ENCODE peak calls at places on chromosomes 3 and 15, in nine cellular contexts. S is HepG2, D is neural progenitor cell, E is hepatocyte, F is K562, B is DND-41, Y is HCT116, K is PC-3, W is MM.1S. X is an unnamed sample.

GRCh38 chr3:36689560-36689959 is 74.8 kb downstream of the DCLK3 start:
- DNase-seq in S (no peak), D (no peak), E (no peak), F (no peak), B (no peak), Y (no peak), K (no peak), W (no peak), X (no peak)

GRCh38 chr3:15903164-15903563 is 105.4 kb upstream of the ANKRD28 start:
- DNase-seq in S (no peak), D (no peak), E (no peak), F (no peak), B (no peak), Y (no peak), K (no peak), W (no peak), X (no peak)

GRCh38 chr3:78992400-78992799 is 775.4 kb downstream of the ROBO1 start:
- DNase-seq in S (peak), D (no peak), E (no peak), F (no peak), B (no peak), Y (no peak), K (peak), W (no peak), X (no peak)

GRCh38 chr3:153026026-153026425 is 136.0 kb upstream of the RAP2B start:
- DNase-seq in S (peak), D (peak), E (peak), F (peak), B (no peak), Y (peak), K (peak), W (peak), X (peak)

GRCh38 chr15:27017168-27017809 is 46.3 kb downstream of the GABRG3 start:
- DNase-seq in S (peak), D (peak), E (peak), F (peak), B (peak), Y (no peak), K (peak), W (peak), X (peak)

GRCh38 chr3:126158016-126158911 is 22.1 kb downstream of the ALDH1L1 start:
- DNase-seq in S (no peak), D (no peak), E (no peak), F (no peak), B (no peak), Y (no peak), K (no peak), W (no peak), X (no peak)

GRCh38 chr3:56787784-56788256 is 13.9 kb downstream of the ARHGEF3 start:
- DNase-seq in S (no peak), D (no peak), E (no peak), F (no peak), B (no peak), Y (no peak), K (no peak), W (no peak), X (no peak)

GRCh38 chr3:126998728-126999127 is 15.8 kb downstream of the PLXNA1 start:
- DNase-seq in S (no peak), D (no peak), E (no peak), F (no peak), B (no peak), Y (no peak), K (no peak), W (no peak), X (no peak)

GRCh38 chr3:187795207-187795960 is 50.1 kb upstream of the BCL6 start:
- DNase-seq in S (no peak), D (no peak), E (no peak), F (no peak), B (no peak), Y (no peak), K (no peak), W (no peak), X (no peak)

GRCh38 chr3:10437272-10437994 is 68.0 kb downstream of the ATP2B2 start:
- DNase-seq in S (no peak), D (no peak), E (no peak), F (no peak), B (peak), Y (no peak), K (peak), W (no peak), X (peak)

GRCh38 chr3:77081240-77081661 is 41.4 kb downstream of the ROBO2 start:
- DNase-seq in S (no peak), D (no peak), E (peak), F (no peak), B (no peak), Y (no peak), K (peak), W (no peak), X (peak)

DNA sequence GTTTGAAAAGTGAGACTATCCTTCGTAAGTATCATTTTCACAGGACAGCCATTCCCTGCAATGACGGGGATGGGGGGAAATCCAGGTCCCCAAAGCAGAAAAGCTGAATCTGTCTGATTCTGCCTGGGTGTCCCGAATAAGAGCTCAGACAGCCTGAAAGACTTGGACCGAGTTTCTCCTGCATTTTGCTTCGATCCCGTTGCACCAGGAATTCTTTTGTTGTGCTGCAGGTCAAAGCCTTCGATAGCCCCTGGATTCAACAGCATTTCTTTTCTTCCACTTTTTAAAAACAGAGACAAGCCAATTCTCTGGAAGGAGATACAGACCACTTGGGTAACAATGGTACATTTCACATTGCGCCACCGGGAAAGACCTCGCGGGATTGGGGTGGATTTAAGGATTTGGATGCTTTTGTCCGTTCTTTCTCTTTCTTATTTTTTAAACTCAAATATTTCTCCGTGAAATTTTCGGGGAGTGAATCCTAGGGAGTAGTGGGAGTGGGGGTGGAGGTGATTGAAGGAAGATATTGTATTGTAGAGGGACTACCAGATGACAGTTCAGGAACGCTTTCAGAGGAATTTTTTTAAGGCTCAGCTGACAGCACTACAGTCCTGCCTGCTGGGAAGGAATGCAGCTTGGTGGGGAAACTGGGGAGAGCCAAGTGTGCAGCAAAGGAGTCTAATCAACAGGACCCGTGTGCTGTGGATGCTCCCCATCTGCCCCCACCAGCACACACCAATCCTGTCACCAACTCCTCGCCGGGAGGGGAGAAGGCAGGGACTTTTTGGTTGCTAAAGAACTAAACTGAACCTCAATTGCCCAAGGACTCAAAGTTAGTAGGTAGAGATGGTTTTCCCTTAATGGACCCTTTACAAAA is 2.6 kb downstream of the SLITRK3 start:
- DNase-seq in S (no peak), D (peak), E (no peak), F (no peak), B (no peak), Y (no peak), K (no peak), W (no peak), X (peak)
- TF ChIP-seq EZH2 in S (no peak), D (peak), E (peak), F (no peak), B (no peak), Y (no peak), K (no peak), W (no peak), X (no peak)

GRCh38 chr15:28099555-28100140 is 533 bp upstream of the OCA2 start:
- DNase-seq in S (no peak), D (no peak), E (no peak), F (no peak), B (no peak), Y (no peak), K (no peak), W (no peak), X (no peak)
- TF ChIP-seq EZH2 in S (no peak), D (no peak), E (no peak), F (no peak), B (no peak), Y (no peak), K (no peak), W (no peak), X (no peak)

GRCh38 chr3:149381173-149382090 is 4.0 kb upstream of the TM4SF1 start:
- DNase-seq in S (no peak), D (no peak), E (no peak), F (no peak), B (no peak), Y (no peak), K (no peak), W (no peak), X (no peak)

GRCh38 chr3:149384167-149384566 is 6.7 kb upstream of the TM4SF1 start:
- DNase-seq in S (no peak), D (no peak), E (no peak), F (no peak), B (no peak), Y (no peak), K (no peak), W (no peak), X (no peak)

GRCh38 chr3:149382518-149382917 is 5.1 kb upstream of the TM4SF1 start:
- DNase-seq in S (no peak), D (no peak), E (no peak), F (no peak), B (no peak), Y (no peak), K (no peak), W (no peak), X (no peak)

GRCh38 chr3:149383703-149384102 is 6.3 kb upstream of the TM4SF1 start:
- DNase-seq in S (no peak), D (no peak), E (no peak), F (no peak), B (no peak), Y (no peak), K (no peak), W (no peak), X (no peak)

DNA sequence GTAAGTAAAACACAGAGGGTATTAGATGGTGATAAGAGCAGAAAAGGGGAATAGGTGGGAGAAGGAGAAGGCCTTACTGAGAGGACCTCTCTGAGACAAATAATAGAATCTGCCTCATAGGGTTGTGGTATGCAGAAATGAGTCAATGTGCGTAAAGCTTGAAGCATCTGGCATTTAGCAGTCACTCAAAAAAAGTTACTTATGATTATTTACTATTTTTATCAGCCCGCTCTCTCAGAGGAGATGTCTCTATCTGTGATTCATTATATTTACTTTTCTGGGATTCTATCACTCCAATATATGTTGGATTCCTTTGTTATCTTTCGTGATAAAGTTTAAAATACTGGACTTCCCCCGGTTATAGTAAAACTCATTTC is 4.6 kb upstream of the TM4SF1 start:
- DNase-seq in S (no peak), D (no peak), E (no peak), F (no peak), B (no peak), Y (no peak), K (peak), W (no peak), X (no peak)
- TF ChIP-seq EZH2 in S (no peak), D (no peak), E (no peak), F (no peak), B (no peak), Y (no peak), K (no peak), W (no peak), X (no peak)

GRCh38 chr3:138938877-138939562 is 7.9 kb downstream of the FOXL2 start:
- DNase-seq in S (no peak), D (peak), E (no peak), F (no peak), B (no peak), Y (no peak), K (no peak), W (no peak), X (no peak)

GRCh38 chr3:138940446-138940845 is 6.5 kb downstream of the FOXL2 start:
- DNase-seq in S (no peak), D (no peak), E (no peak), F (no peak), B (no peak), Y (no peak), K (no peak), W (no peak), X (no peak)

GRCh38 chr3:138938056-138938876 is 8.7 kb downstream of the FOXL2 start:
- DNase-seq in S (no peak), D (peak), E (no peak), F (peak), B (no peak), Y (no peak), K (no peak), W (no peak), X (no peak)

GRCh38 chr3:138941259-138941885 is 5.6 kb downstream of the FOXL2 start:
- DNase-seq in S (peak), D (peak), E (peak), F (peak), B (peak), Y (peak), K (peak), W (peak), X (peak)

GRCh38 chr3:138939563-138940241 is 7.2 kb downstream of the FOXL2 start:
- DNase-seq in S (no peak), D (peak), E (no peak), F (no peak), B (no peak), Y (no peak), K (no peak), W (no peak), X (no peak)
- TF ChIP-seq EZH2 in S (no peak), D (peak), E (peak), F (no peak), B (no peak), Y (no peak), K (no peak), W (no peak), X (no peak)

DNA sequence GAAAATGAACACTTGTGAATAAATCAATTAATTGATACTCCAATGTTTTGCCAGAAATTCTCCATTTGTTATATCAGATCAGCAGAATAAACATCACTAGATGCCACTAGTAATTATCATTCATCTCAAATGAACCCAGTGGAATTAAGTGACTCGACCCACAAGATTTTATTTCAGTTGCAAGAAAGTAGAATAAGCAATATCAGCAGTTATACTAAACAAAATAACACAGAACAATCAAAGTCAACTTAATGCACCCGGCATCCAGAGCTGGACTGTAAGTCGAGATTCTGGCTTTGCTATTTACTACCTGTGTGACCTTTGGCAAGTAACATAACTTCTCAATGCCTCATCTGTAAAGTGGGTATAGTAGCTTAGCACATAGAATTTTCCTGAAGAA is 256.5 kb downstream of the MEIS2 start:
- DNase-seq in S (no peak), D (no peak), E (no peak), F (no peak), B (no peak), Y (no peak), K (no peak), W (no peak), X (no peak)
- TF ChIP-seq EZH2 in S (no peak), D (no peak), E (no peak), F (no peak), B (no peak), Y (no peak), K (no peak), W (no peak), X (no peak)